ENCODE peak calls at places on chromosomes 7 and 10, in six cellular contexts. F is activated naive CD8-positive, alpha-beta T cell treated with anti-CD3 and anti-CD28 coated beads, Interleukin-2, amount 50 U/mL, for 24 hours; B is posterior cingulate gyrus; R is activated CD8-positive, alpha-beta memory T cell treated with anti-CD3 and anti-CD28 coated beads, Interleukin-2, amount 50 U/mL, for 4 hours; S is endothelial cell; J is M059J. T is an unnamed sample.

GRCh38 chr7:23468721-23469149 is 1.6 kb downstream of the IGF2BP3 start:
- DNase-seq in F (peak), B (no peak), R (peak), S (peak), J (no peak), T (peak)

GRCh38 chr10:63323930-63324854 is 141.6 kb downstream of the JMJD1C start:
- DNase-seq in F (no peak), B (no peak), R (no peak), S (no peak), J (no peak), T (no peak)

GRCh38 chr7:25351761-25352160 is 123.5 kb upstream of the NPVF start:
- DNase-seq in F (no peak), B (no peak), R (no peak), S (no peak), J (no peak), T (no peak)

GRCh38 chr7:10579561-10579960 is 394.1 kb upstream of the PHF14 start:
- DNase-seq in F (no peak), B (no peak), R (no peak), S (no peak), J (no peak), T (no peak)

GRCh38 chr10:42755028-42755451 is 27.6 kb upstream of the BMS1 start:
- DNase-seq in F (peak), B (no peak), R (no peak), S (peak), J (no peak), T (no peak)

GRCh38 chr7:92246363-92247101 is 758 bp downstream of the ANKIB1 start:
- DNase-seq in F (peak), B (peak), R (peak), S (peak), J (peak), T (peak)

GRCh38 chr10:119149723-119150122 is 15.8 kb downstream of the SFXN4 start:
- DNase-seq in F (no peak), B (no peak), R (no peak), S (peak), J (no peak), T (no peak)

GRCh38 chr10:75353183-75353582 is 48.4 kb downstream of the ZNF503 start:
- DNase-seq in F (no peak), B (no peak), R (no peak), S (no peak), J (no peak), T (no peak)

GRCh38 chr10:48414160-48414559 is 107.7 kb downstream of the MAPK8 start:
- DNase-seq in F (no peak), B (no peak), R (no peak), S (no peak), J (no peak), T (no peak)

GRCh38 chr7:25926009-25926408 is 226.0 kb upstream of the NFE2L3 start:
- DNase-seq in F (no peak), B (no peak), R (no peak), S (no peak), J (peak), T (no peak)

GRCh38 chr7:142539901-142540300 is 209.4 kb upstream of the PRSS1 start:
- DNase-seq in F (no peak), B (no peak), R (no peak), S (no peak), J (peak), T (no peak)

GRCh38 chr10:78464856-78465221 is 431.2 kb downstream of the RPS24 start:
- DNase-seq in F (no peak), B (no peak), R (no peak), S (no peak), J (no peak), T (no peak)

GRCh38 chr7:78232806-78233205 is 434.2 kb downstream of the PHTF2 start:
- DNase-seq in F (no peak), B (no peak), R (no peak), S (no peak), J (peak), T (no peak)

GRCh38 chr10:100909506-100910260 is 3.1 kb upstream of the SLF2 start:
- DNase-seq in F (no peak), B (no peak), R (no peak), S (no peak), J (no peak), T (no peak)

GRCh38 chr7:129882531-129882930 is 70.2 kb downstream of the UBE2H start:
- DNase-seq in F (no peak), B (no peak), R (no peak), S (no peak), J (peak), T (no peak)